ENCODE peak calls at places on chromosomes 5 and 9, in ten cellular contexts. F, M, O, S, W, Q, Y, R, X and K are unnamed samples.

GRCh38 chr9:84738353-84738752 is 68.8 kb downstream of the NTRK2 start:
- DNase-seq in F (no peak), M (no peak), O (no peak), S (no peak), W (no peak), Q (no peak), Y (no peak), R (no peak), X (no peak), K (no peak)

GRCh38 chr9:105007143-105007542 is 79.2 kb upstream of the ABCA1 start:
- DNase-seq in F (peak; percentile 92), M (no peak), O (no peak), S (no peak), W (peak; percentile 38), Q (peak; percentile 76), Y (no peak), R (no peak), X (peak; percentile 77), K (no peak)

GRCh38 chr9:33320230-33320567 is 29.9 kb downstream of the NFX1 start:
- DNase-seq in F (no peak), M (no peak), O (no peak), S (no peak), W (no peak), Q (no peak), Y (no peak), R (no peak), X (no peak), K (no peak)

GRCh38 chr9:69605406-69605805 is 66.8 kb downstream of the APBA1 start:
- DNase-seq in F (no peak), M (no peak), O (no peak), S (no peak), W (no peak), Q (no peak), Y (no peak), R (no peak), X (no peak), K (no peak)

GRCh38 chr9:122087406-122088200 is 5.5 kb downstream of the TTLL11 start:
- DNase-seq in F (peak; percentile 38), M (no peak), O (peak; percentile 30), S (no peak), W (peak; percentile 37), Q (peak; percentile 79), Y (no peak), R (no peak), X (no peak), K (no peak)

GRCh38 chr5:145157841-145158240 is 677.3 kb downstream of the PRELID2 start:
- DNase-seq in F (peak; percentile 5), M (no peak), O (no peak), S (no peak), W (no peak), Q (no peak), Y (no peak), R (no peak), X (no peak), K (no peak)

GRCh38 chr9:108776920-108777650 is 78.7 kb downstream of the ACTL7B start:
- DNase-seq in F (peak; percentile 79), M (no peak), O (no peak), S (no peak), W (no peak), Q (no peak), Y (no peak), R (no peak), X (no peak), K (no peak)

GRCh38 chr5:7927466-7928375 is 58.8 kb downstream of the MTRR start:
- DNase-seq in F (peak; percentile 57), M (no peak), O (peak; percentile 31), S (peak; percentile 6), W (peak; percentile 8), Q (no peak), Y (peak; percentile 64), R (peak; percentile 73), X (peak; percentile 75), K (peak; percentile 71)

GRCh38 chr9:94867281-94867841 is 140.9 kb downstream of the AOPEP start:
- DNase-seq in F (peak; percentile 91), M (peak; percentile 46), O (peak; percentile 30), S (no peak), W (peak; percentile 50), Q (peak; percentile 86), Y (peak; percentile 77), R (no peak), X (peak; percentile 85), K (peak; percentile 38)

GRCh38 chr5:135153661-135154060 is 119.6 kb upstream of the PITX1 start:
- DNase-seq in F (no peak), M (no peak), O (no peak), S (no peak), W (no peak), Q (no peak), Y (no peak), R (no peak), X (no peak), K (no peak)

GRCh38 chr9:6897831-6898230 is 140.1 kb downstream of the KDM4C start:
- DNase-seq in F (no peak), M (no peak), O (no peak), S (no peak), W (no peak), Q (no peak), Y (peak; percentile 22), R (no peak), X (no peak), K (peak; percentile 12)
- TF ChIP-seq CTCF in F (no peak), M (no peak), O (no peak), S (no peak), W (no peak), Q (no peak), Y (no peak), R (no peak), X (no peak), K (no peak)

GRCh38 chr9:138066049-138066448 is 188.5 kb downstream of the CACNA1B start:
- DNase-seq in F (no peak), M (no peak), O (no peak), S (no peak), W (no peak), Q (no peak), Y (no peak), R (peak; percentile 63), X (no peak), K (no peak)
- TF ChIP-seq CTCF in F (no peak), M (no peak), O (no peak), S (no peak), W (no peak), Q (no peak), Y (no peak), R (peak; percentile 55), X (no peak), K (peak; percentile 18)

GRCh38 chr9:116361558-116361957 is 208.0 kb downstream of the PAPPA start:
- DNase-seq in F (no peak), M (no peak), O (no peak), S (no peak), W (no peak), Q (no peak), Y (no peak), R (no peak), X (no peak), K (no peak)

GRCh38 chr9:116362493-116362892 is 208.9 kb downstream of the PAPPA start:
- DNase-seq in F (no peak), M (no peak), O (no peak), S (no peak), W (no peak), Q (no peak), Y (no peak), R (no peak), X (no peak), K (no peak)

GRCh38 chr9:116360974-116361373 is 207.4 kb downstream of the PAPPA start:
- DNase-seq in F (no peak), M (no peak), O (no peak), S (no peak), W (no peak), Q (no peak), Y (no peak), R (no peak), X (no peak), K (no peak)

GRCh38 chr9:116358251-116358650 is 204.7 kb downstream of the PAPPA start:
- DNase-seq in F (no peak), M (no peak), O (no peak), S (no peak), W (no peak), Q (no peak), Y (no peak), R (no peak), X (no peak), K (no peak)

DNA sequence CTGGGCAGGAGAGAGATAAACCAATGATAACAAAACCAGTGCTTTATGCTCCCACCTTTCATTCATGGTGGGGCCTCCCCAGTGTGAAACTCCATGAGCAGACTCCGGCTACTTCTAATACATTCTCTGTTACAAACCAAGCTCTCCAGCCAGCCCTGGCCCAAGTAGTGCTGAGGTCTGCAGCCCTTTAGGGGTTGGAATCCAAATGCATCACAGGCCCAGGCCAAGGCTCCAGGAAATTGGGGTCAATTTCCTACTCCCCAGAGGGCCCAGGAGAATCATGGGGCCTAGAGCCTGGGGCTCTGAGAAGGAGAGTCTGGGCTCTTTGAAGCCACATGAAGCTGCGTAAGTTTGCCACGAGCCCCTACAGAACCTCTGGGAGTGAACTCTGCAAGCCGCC is 206.4 kb downstream of the PAPPA start:
- DNase-seq in F (no peak), M (no peak), O (no peak), S (no peak), W (no peak), Q (no peak), Y (no peak), R (no peak), X (no peak), K (no peak)
- TF ChIP-seq CTCF in F (no peak), M (no peak), O (no peak), S (no peak), W (no peak), Q (no peak), Y (no peak), R (no peak), X (no peak), K (no peak)

GRCh38 chr5:181281984-181282316 is 21.0 kb upstream of the TRIM52 start:
- DNase-seq in F (no peak), M (no peak), O (no peak), S (no peak), W (no peak), Q (no peak), Y (no peak), R (no peak), X (no peak), K (no peak)
- TF ChIP-seq CTCF in F (no peak), M (no peak), O (no peak), S (no peak), W (no peak), Q (no peak), Y (no peak), R (no peak), X (no peak), K (no peak)

GRCh38 chr5:172707285-172708182 is 63.5 kb downstream of the DUSP1 start:
- DNase-seq in F (peak; percentile 66), M (no peak), O (peak; percentile 57), S (no peak), W (peak; percentile 55), Q (no peak), Y (no peak), R (peak; percentile 81), X (peak; percentile 72), K (peak; percentile 66)
- TF ChIP-seq CTCF in F (peak; percentile 71), M (peak; percentile 10), O (peak; percentile 48), S (no peak), W (peak; percentile 74), Q (no peak), Y (peak; percentile 30), R (peak; percentile 70), X (peak; percentile 86), K (peak; percentile 46)

DNA sequence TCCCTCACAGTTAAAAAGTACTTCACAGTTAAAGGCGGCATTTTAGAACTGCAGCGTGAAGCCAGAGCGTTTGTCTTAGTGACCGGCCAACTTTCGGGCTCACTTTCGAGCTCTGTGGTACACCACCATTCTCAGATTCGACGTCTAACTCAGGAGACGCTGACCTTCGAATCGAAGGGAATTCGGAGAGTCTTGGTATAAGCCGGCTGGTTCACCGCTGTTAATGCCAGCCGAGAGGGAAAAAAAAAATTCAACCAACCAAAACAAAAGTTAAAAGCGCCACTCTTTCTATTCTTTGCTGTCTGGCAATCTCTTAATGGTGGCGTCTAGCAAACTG is 529 bp upstream of the SNX24 start:
- DNase-seq in F (no peak), M (no peak), O (no peak), S (peak; percentile 5), W (no peak), Q (no peak), Y (peak; percentile 13), R (no peak), X (no peak), K (no peak)
- TF ChIP-seq CTCF in F (no peak), M (no peak), O (no peak), S (no peak), W (no peak), Q (no peak), Y (no peak), R (no peak), X (no peak), K (no peak)